ENCODE peak calls at places on chromosomes 4 and X, in seven cellular contexts. Z, J, A, H, K, N and R are unnamed samples.

GRCh38 chr4:20839957-20840356 is 139.7 kb downstream of the PACRGL start:
- DNase-seq in K (no peak), Z (no peak), H (no peak), A (peak), J (peak), N (peak), R (no peak)

GRCh38 chr4:52984469-52984868 is 122.4 kb downstream of the RASL11B start:
- DNase-seq in A (no peak), N (no peak), K (no peak), J (peak), Z (no peak), H (no peak), R (no peak)

GRCh38 chr4:133759428-133759827 is 442.2 kb downstream of the PABPC4L start:
- DNase-seq in H (no peak), N (no peak), A (no peak), K (no peak), Z (no peak), J (no peak), R (no peak)

GRCh38 chrX:2572740-2573139 is 72.0 kb upstream of the DHRSX start:
- DNase-seq in Z (no peak), K (no peak), A (no peak), N (no peak), H (no peak), J (peak), R (no peak)

GRCh38 chr4:48635980-48636379 is 144.1 kb downstream of the FRYL start:
- DNase-seq in N (no peak), Z (no peak), A (no peak), H (no peak), J (no peak), K (no peak), R (no peak)

GRCh38 chrX:31590581-31591113 is 518.8 kb upstream of the FTHL17 start:
- DNase-seq in N (no peak), Z (no peak), A (no peak), H (peak), J (peak), K (no peak), R (no peak)

GRCh38 chr4:16914208-16914607 is 15.8 kb upstream of the LDB2 start:
- DNase-seq in J (peak), H (no peak), Z (no peak), N (peak), A (no peak), K (no peak), R (no peak)

GRCh38 chr4:151811403-151811802 is 50.6 kb upstream of the GATB start:
- DNase-seq in J (no peak), N (no peak), K (no peak), H (no peak), A (no peak), Z (no peak), R (no peak)

GRCh38 chr4:153222790-153223417 is 18.7 kb downstream of the TRIM2 start:
- DNase-seq in K (peak), Z (no peak), A (peak), N (peak), J (peak), H (no peak), R (peak)

GRCh38 chrX:123237271-123237670 is 53.2 kb downstream of the GRIA3 start:
- DNase-seq in K (no peak), J (no peak), A (no peak), N (no peak), H (no peak), Z (no peak), R (no peak)

GRCh38 chrX:2689773-2690666 is 1.1 kb upstream of the CD99 start:
- DNase-seq in K (no peak), J (no peak), H (no peak), Z (no peak), A (peak), N (no peak), R (no peak)

GRCh38 chr4:20773144-20773997 is 73.1 kb downstream of the PACRGL start:
- DNase-seq in N (peak), J (peak), Z (peak), A (peak), K (peak), H (peak), R (peak)

GRCh38 chr4:147487616-147488015 is 6.7 kb downstream of the EDNRA start:
- DNase-seq in K (no peak), H (no peak), Z (no peak), N (no peak), A (no peak), J (peak), R (no peak)

GRCh38 chrX:48711929-48712505 is 15.5 kb downstream of the SUV39H1 start:
- DNase-seq in J (no peak), N (no peak), Z (no peak), A (no peak), K (no peak), H (no peak), R (no peak)

GRCh38 chrX:38192007-38192625 is 28.6 kb downstream of the SRPX start:
- DNase-seq in J (peak), H (peak), K (no peak), N (peak), Z (no peak), A (no peak), R (no peak)
- TF ChIP-seq CTCF in J (peak), H (peak), K (peak), N (peak), Z (peak), A (peak), R (peak)

GRCh38 chrX:55524487-55524886 is 34.8 kb upstream of the USP51 start:
- DNase-seq in H (no peak), A (no peak), K (no peak), Z (no peak), J (peak), N (no peak), R (no peak)
- TF ChIP-seq CTCF in H (no peak), A (peak), K (no peak), Z (no peak), J (no peak), N (no peak), R (no peak)

GRCh38 chr4:46648088-46648744 is 258.3 kb upstream of the GABRA2 start:
- DNase-seq in N (peak), K (peak), H (peak), A (peak), J (no peak), Z (no peak), R (peak)
- TF ChIP-seq CTCF in N (no peak), K (peak), H (peak), A (peak), J (no peak), Z (no peak), R (peak)

GRCh38 chr4:181432347-181432746 is 810.9 kb upstream of the TENM3 start:
- DNase-seq in A (no peak), J (no peak), N (no peak), Z (no peak), H (no peak), K (peak), R (peak)

GRCh38 chr4:181443003-181443402 is 800.2 kb upstream of the TENM3 start:
- DNase-seq in J (no peak), H (no peak), N (no peak), A (no peak), Z (no peak), K (no peak), R (no peak)

GRCh38 chr4:181437895-181438294 is 805.3 kb upstream of the TENM3 start:
- DNase-seq in H (no peak), Z (no peak), A (no peak), J (no peak), N (no peak), K (no peak), R (no peak)
- TF ChIP-seq CTCF in H (no peak), Z (no peak), A (no peak), J (no peak), N (no peak), K (no peak), R (no peak)

DNA sequence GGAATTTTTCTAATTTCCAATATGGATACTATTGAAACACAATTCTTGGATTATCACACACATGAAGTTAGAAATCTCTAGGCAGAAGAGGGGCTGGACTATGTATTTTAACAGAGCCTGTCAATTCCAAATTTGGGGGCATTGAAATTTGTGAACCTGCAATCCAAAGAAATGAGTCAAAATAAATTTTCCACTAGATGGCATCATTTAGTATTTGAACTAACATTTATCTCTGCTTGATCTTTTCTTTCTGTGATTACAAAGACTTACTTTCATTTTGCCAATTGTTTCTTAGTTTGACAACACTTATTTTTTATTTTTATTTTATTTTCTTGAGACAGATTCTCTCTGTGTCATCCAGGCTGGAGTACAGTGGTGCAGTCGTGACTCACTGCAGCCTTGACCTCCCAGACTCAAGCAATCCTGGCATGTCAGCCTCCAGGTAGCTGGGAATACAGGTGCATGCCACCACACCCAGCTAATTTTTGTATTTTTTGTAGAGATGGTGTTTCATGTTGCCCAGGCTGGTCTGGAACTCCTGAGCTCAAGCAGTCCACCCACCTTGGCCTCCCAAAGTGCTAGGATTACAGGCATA is 2.7 kb upstream of the PYURF start:
- DNase-seq in Z (no peak), N (peak), J (peak), H (peak), A (no peak), K (no peak), R (no peak)
- TF ChIP-seq CTCF in Z (no peak), N (no peak), J (no peak), H (no peak), A (peak), K (peak), R (no peak)

DNA sequence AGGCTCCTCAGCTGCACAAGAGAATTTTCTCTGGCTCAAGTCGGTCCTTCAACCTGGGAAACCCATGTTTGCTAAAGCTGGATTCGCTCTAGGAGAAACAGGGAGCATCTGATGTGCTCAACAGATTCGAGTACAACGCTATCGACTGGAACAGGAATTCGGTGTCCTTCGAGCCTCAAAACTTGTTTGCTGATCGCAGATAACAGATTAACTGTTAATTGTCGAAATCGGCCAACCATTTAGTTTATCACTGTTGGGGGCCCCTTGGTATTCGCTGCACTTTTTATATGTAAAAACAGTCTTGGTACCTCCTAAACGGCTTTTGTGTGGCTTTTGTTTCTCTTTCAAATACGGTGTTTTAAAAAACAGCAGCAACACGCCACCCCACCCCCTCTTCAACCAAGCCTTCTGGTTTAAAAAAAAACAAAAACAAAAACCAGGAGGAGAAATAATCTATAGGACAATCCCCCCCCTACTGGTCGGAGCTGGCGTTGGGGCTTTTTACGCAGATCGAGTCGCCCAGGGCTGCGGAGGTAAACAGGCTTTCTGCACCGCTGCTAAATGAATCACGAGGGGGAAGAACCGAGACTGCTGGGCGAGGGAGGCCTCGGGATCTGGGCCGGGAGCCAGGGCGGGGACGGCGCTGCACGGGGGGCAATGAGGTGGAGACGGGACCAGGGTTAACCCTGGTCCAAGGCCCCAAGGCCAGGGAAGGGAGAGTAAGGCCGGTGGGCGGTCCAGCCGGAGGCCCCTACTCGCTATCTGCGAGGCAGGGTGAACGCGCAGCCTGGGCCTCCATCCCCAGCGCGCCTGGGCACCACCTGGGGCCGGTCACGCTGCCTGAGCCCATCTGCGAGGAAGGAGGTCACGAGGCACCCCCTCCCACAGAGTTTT is 71.7 kb upstream of the BCOR start:
- DNase-seq in Z (no peak), K (peak), J (peak), H (peak), A (peak), N (peak), R (peak)
- TF ChIP-seq CTCF in Z (no peak), K (peak), J (peak), H (peak), A (peak), N (peak), R (peak)

DNA sequence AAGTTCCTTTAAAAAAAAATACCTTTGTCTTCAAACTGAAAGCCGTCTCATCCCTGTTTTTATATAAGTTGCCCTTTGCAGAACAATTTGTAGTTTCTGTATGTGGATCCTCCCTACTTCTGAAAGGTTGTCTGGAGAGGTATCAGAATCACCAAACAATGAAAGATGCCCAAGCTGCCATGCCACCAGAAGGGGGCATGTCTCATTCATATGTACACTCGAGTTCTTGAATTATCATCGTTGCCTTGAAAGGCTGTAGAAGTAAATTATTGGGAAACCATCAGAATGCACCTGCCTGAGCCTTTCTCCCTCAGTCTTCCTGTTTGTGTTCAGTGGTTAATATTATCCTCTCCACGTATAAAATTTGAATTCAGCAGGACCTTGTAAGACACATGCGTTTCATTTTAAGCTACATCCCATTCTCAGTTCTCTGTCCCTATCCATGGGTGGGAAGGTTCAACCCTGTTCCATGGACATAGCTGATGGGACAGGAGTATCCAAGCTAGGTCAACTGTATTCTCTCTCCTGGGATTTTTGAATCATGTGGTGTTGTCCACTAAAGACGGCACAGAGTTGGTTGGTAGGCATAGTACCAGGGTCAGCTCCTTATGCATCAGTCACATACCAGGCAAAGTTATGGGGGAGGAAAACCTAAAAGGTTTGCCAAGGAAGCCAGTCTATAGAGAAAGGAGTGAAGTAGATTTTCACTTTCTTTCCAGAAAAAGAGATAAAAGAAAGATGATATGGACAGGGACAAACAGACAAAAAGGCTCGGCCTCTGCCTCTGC is 24.0 kb downstream of the GALNT7 start:
- DNase-seq in N (no peak), A (no peak), H (no peak), Z (no peak), J (no peak), K (no peak), R (no peak)
- TF ChIP-seq CTCF in N (no peak), A (no peak), H (no peak), Z (no peak), J (no peak), K (no peak), R (no peak)

GRCh38 chr4:131302108-131302507 is 1847.0 kb upstream of the PCDH10 start:
- DNase-seq in H (no peak), A (no peak), Z (no peak), K (no peak), J (no peak), N (no peak), R (no peak)
- TF ChIP-seq CTCF in H (no peak), A (no peak), Z (no peak), K (no peak), J (no peak), N (no peak), R (no peak)

GRCh38 chr4:24988776-24989175 is 42.0 kb downstream of the LGI2 start:
- DNase-seq in H (no peak), J (peak), N (peak), A (peak), Z (no peak), K (no peak), R (no peak)
- TF ChIP-seq CTCF in H (peak), J (peak), N (no peak), A (peak), Z (no peak), K (peak), R (no peak)